ENCODE peak calls at places on chromosomes 16 and 17, in nine cellular contexts. E, M, X, F, Q, O, K, I and G are unnamed samples.

GRCh38 chr16:66924527-66925321 is 611 bp downstream of the RRAD start:
- DNase-seq in E (peak), M (no peak), X (peak), F (peak), Q (no peak), O (peak), K (peak), I (no peak), G (no peak)

GRCh38 chr17:47611372-47612350 is 38.1 kb upstream of the KPNB1 start:
- DNase-seq in E (no peak), M (no peak), X (no peak), F (no peak), Q (no peak), O (no peak), K (no peak), I (no peak), G (no peak)

GRCh38 chr17:33964344-33964979 is 290.6 kb upstream of the CCL2 start:
- DNase-seq in E (no peak), M (peak), X (no peak), F (peak), Q (no peak), O (no peak), K (no peak), I (no peak), G (no peak)

GRCh38 chr16:56658476-56658875 is 717 bp downstream of the MT1F start:
- DNase-seq in E (no peak), M (no peak), X (no peak), F (no peak), Q (no peak), O (no peak), K (no peak), I (no peak), G (no peak)

GRCh38 chr17:6712058-6712853 is 913 bp downstream of the SLC13A5 start:
- DNase-seq in E (no peak), M (no peak), X (no peak), F (no peak), Q (no peak), O (peak), K (no peak), I (no peak), G (no peak)

GRCh38 chr17:66727634-66728570 is 107.0 kb upstream of the CACNG5 start:
- DNase-seq in E (peak), M (peak), X (peak), F (peak), Q (peak), O (peak), K (no peak), I (peak), G (no peak)

GRCh38 chr16:24539850-24540484 is 601 bp downstream of the RBBP6 start:
- DNase-seq in E (peak), M (no peak), X (peak), F (peak), Q (peak), O (no peak), K (no peak), I (peak), G (no peak)

GRCh38 chr17:78600181-78600651 is 23.0 kb upstream of the DNAH17 start:
- DNase-seq in E (no peak), M (no peak), X (no peak), F (no peak), Q (no peak), O (no peak), K (no peak), I (peak), G (no peak)

GRCh38 chr16:89610108-89610453 is 3.4 kb upstream of the DPEP1 start:
- DNase-seq in E (no peak), M (no peak), X (no peak), F (no peak), Q (no peak), O (no peak), K (no peak), I (no peak), G (no peak)

GRCh38 chr16:2163211-2163881 is 7.8 kb downstream of the TRAF7 start:
- DNase-seq in E (no peak), M (no peak), X (no peak), F (peak), Q (no peak), O (no peak), K (no peak), I (no peak), G (no peak)

GRCh38 chr16:56985288-56985961 is 3.9 kb upstream of the NLRC5 start:
- DNase-seq in E (no peak), M (no peak), X (peak), F (peak), Q (no peak), O (no peak), K (no peak), I (peak), G (peak)

GRCh38 chr17:28723159-28723835 is 2.7 kb downstream of the TLCD1 start:
- DNase-seq in E (no peak), M (no peak), X (no peak), F (no peak), Q (no peak), O (no peak), K (no peak), I (no peak), G (no peak)

GRCh38 chr16:4324871-4325740 is 9.2 kb downstream of the GLIS2 start:
- DNase-seq in E (no peak), M (no peak), X (no peak), F (no peak), Q (no peak), O (peak), K (no peak), I (no peak), G (no peak)

GRCh38 chr17:2034157-2034556 is 4.2 kb downstream of the DPH1 start:
- DNase-seq in E (no peak), M (no peak), X (no peak), F (no peak), Q (no peak), O (no peak), K (no peak), I (no peak), G (no peak)

GRCh38 chr17:46875849-46876352 is 24.5 kb downstream of the WNT9B start:
- DNase-seq in E (no peak), M (no peak), X (no peak), F (no peak), Q (no peak), O (no peak), K (no peak), I (no peak), G (no peak)

GRCh38 chr17:83152221-83152744 is 72.9 kb downstream of the METRNL start:
- DNase-seq in E (no peak), M (no peak), X (no peak), F (no peak), Q (peak), O (peak), K (no peak), I (no peak), G (no peak)

GRCh38 chr16:53091508-53092211 is 36.9 kb downstream of the CHD9 start:
- DNase-seq in E (no peak), M (no peak), X (peak), F (peak), Q (peak), O (peak), K (no peak), I (peak), G (peak)

GRCh38 chr16:56989988-56990387 is 631 bp downstream of the NLRC5 start:
- DNase-seq in E (no peak), M (no peak), X (no peak), F (peak), Q (no peak), O (no peak), K (no peak), I (no peak), G (no peak)

DNA sequence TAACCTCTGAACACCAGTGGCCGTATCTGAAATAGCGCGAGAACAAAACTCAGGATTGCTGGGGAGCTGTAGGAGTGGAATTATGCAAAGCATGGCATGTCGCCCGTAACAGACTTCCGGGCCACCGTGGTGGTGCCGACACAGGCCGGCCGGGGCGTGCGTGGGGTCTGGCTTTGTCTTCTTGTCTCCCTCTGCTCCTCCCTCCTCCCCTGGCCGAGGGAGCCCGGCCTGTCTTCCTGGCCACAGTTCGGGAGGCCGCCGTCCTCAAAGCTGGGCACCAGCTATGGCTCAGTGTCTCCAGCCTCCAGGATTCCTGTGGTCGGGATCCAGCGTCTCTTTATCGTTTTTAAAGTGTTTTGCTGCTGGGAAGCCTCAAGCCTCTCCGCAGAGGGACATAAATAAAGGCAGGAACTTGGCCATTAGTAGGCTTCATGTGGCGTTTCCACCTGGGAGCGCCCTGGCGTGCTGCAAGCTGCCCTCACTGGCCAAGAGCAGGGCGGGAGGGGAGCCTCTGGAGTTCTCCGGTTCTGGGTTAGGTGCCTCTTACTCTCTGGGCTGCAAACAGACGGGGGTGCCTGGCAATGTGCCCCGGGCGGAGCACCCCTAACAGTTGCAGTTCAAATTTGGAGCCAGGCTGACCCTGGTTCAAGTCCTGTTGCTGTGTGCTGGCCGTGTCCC is 22.0 kb upstream of the NPTX1 start:
- DNase-seq in E (no peak), M (no peak), X (no peak), F (peak), Q (no peak), O (no peak), K (no peak), I (no peak), G (no peak)
- H3K4me3 ChIP-seq in E (no peak), M (no peak), X (no peak), F (no peak), Q (no peak), O (no peak), K (no peak), I (peak), G (no peak)

GRCh38 chr17:4854181-4854681 is 21.1 kb downstream of the MINK1 start:
- DNase-seq in E (no peak), M (no peak), X (no peak), F (no peak), Q (no peak), O (no peak), K (no peak), I (no peak), G (peak)
- H3K27ac ChIP-seq in E (peak), M (no peak), X (no peak), F (no peak), Q (no peak), O (no peak), K (no peak), I (peak), G (no peak)

GRCh38 chr17:50037321-50038107 is 18.4 kb upstream of the ITGA3 start:
- DNase-seq in E (peak), M (no peak), X (peak), F (peak), Q (peak), O (peak), K (no peak), I (no peak), G (no peak)
- H3K4me3 ChIP-seq in E (no peak), M (no peak), X (no peak), F (no peak), Q (no peak), O (no peak), K (no peak), I (no peak), G (no peak)

GRCh38 chr17:74579910-74580309 is 12.2 kb downstream of the CD300LD start:
- DNase-seq in E (no peak), M (no peak), X (no peak), F (no peak), Q (no peak), O (no peak), K (no peak), I (no peak), G (no peak)
- H3K27ac ChIP-seq in E (no peak), M (no peak), X (no peak), F (no peak), Q (no peak), O (no peak), K (no peak), I (no peak), G (no peak)

DNA sequence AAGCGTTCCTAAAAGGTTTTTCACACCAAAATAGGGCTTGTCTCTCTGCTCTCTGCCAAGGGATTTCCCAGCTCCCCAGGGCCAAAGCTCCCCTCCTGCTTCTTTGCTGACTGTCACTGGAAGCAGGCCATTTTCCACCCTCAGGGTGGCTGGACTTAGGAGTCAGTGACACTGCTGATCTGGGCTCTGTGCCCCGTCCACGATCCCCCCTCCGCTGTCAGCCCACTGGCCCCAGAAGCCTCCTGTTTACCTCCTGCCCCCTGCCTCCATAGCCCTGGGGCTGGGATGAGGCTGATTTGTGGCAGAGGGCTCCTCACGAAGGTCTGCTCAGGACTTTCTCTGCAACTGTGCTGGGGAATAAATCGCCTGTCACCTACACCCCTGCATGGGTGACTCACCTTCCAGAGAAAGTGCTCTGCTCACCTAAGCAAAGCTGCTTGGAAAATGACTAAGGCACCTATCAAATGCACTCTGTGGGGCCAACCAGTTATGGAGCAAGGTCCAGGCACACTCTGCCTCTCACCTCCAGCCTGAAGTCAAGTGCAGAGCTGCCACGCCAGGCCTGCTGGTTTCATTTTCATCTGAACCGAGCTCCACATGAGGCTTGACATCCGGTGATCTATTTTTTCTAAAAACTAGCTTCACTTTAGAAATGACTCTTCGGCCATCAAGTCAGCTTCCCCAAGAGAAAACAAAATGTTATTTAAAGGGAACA is 4.9 kb downstream of the MAP3K14 start:
- DNase-seq in E (peak), M (peak), X (peak), F (peak), Q (peak), O (peak), K (peak), I (peak), G (no peak)
- H3K4me3 ChIP-seq in E (peak), M (no peak), X (no peak), F (no peak), Q (no peak), O (peak), K (peak), I (peak), G (no peak)

GRCh38 chr17:834136-834535 is 52.0 kb downstream of the MRM3 start:
- DNase-seq in E (no peak), M (no peak), X (no peak), F (no peak), Q (no peak), O (no peak), K (no peak), I (no peak), G (no peak)

GRCh38 chr17:838486-838885 is 56.3 kb downstream of the MRM3 start:
- DNase-seq in E (no peak), M (no peak), X (no peak), F (no peak), Q (no peak), O (no peak), K (no peak), I (no peak), G (no peak)

GRCh38 chr17:836154-836553 is 54.0 kb downstream of the MRM3 start:
- DNase-seq in E (no peak), M (no peak), X (no peak), F (no peak), Q (no peak), O (no peak), K (no peak), I (peak), G (peak)

GRCh38 chr17:830950-831349 is 48.8 kb downstream of the MRM3 start:
- DNase-seq in E (no peak), M (no peak), X (no peak), F (no peak), Q (no peak), O (no peak), K (no peak), I (no peak), G (no peak)

GRCh38 chr17:835263-835662 is 53.1 kb downstream of the MRM3 start:
- DNase-seq in E (no peak), M (no peak), X (no peak), F (no peak), Q (no peak), O (no peak), K (no peak), I (no peak), G (peak)
- H3K27ac ChIP-seq in E (no peak), M (no peak), X (no peak), F (peak), Q (peak), O (peak), K (no peak), I (no peak), G (peak)

GRCh38 chr16:20291807-20292206 is 35.5 kb downstream of the GP2 start:
- DNase-seq in E (no peak), M (no peak), X (no peak), F (no peak), Q (no peak), O (no peak), K (no peak), I (no peak), G (no peak)
- H3K4me3 ChIP-seq in E (no peak), M (no peak), X (no peak), F (no peak), Q (no peak), O (no peak), K (no peak), I (no peak), G (no peak)

DNA sequence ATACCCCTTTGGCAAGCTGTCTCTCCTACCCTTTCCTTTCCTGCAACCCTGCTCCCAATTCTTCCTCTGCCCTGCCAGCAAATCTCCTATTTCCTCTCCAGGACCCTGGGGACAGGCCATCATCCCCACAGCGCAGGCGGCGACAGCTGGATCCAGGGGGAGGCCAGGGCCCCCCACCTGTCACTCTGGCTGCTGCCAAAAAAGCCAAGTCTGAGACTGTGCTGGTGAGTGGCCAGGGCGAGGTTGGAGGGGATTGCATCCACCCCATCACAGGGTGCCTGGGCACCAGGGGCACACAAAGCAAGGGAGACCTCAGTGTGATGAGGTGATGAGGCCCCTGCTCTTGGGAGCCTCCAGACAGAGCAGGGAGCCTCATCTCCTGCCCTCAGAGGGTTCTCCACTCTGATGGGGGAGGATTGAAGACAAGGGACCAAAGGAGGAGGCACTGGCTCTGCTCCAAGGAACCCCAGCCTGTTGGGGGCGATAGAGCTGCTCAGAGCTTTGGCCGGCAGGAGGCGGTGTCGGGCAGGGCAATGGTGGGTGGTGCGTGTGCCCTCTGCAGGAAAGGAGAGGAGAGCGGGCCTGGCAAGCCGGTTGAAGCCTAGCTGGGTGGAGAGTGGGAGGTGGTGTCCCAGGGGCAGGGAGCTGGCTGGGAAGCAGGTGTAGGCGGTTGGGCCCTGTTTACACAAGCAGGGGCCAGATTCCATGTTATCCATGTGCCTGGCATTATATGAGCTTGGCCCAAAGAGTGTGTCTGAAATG is 15.6 kb upstream of the PDK2 start:
- DNase-seq in E (no peak), M (no peak), X (no peak), F (peak), Q (no peak), O (no peak), K (no peak), I (no peak), G (no peak)
- H3K27ac ChIP-seq in E (no peak), M (no peak), X (no peak), F (peak), Q (no peak), O (peak), K (no peak), I (no peak), G (peak)